ENCODE peak calls at places on chromosomes 7 and 10, in six cellular contexts. R is suprapubic skin, F is GM23338, N is HCEC 1CT, Z is natural killer cell, Q is GM04504. L is an unnamed sample.

GRCh38 chr7:21971780-21972396 is 26.2 kb upstream of the CDCA7L start:
- DNase-seq in Z (no peak), F (no peak), Q (no peak), N (no peak), R (no peak), L (no peak)

GRCh38 chr10:95273393-95274312 is 17.1 kb downstream of the PDLIM1 start:
- DNase-seq in N (peak; percentile 98), F (no peak), Q (peak; percentile 91), R (peak; percentile 80), Z (no peak), L (peak; percentile 18)

GRCh38 chr10:99859585-99859984 is 77.1 kb downstream of the ABCC2 start:
- DNase-seq in Z (no peak), Q (no peak), R (no peak), F (peak; percentile 79), N (no peak), L (no peak)

GRCh38 chr10:97017474-97017903 is 168.3 kb downstream of the SLIT1 start:
- DNase-seq in Z (no peak), R (no peak), N (no peak), Q (no peak), F (no peak), L (no peak)

GRCh38 chr10:71437537-71438058 is 40.9 kb downstream of the CDH23 start:
- DNase-seq in F (no peak), R (no peak), Q (no peak), N (no peak), Z (no peak), L (no peak)

GRCh38 chr7:25103766-25104165 is 21.3 kb downstream of the CYCS start:
- DNase-seq in N (no peak), F (no peak), R (no peak), Q (no peak), Z (no peak), L (no peak)

GRCh38 chr10:124721295-124722052 is 22.7 kb downstream of the FAM53B start:
- DNase-seq in Q (no peak), Z (no peak), R (peak; percentile 73), N (no peak), F (no peak), L (no peak)

GRCh38 chr7:106418526-106418925 is 133.7 kb upstream of the NAMPT start:
- DNase-seq in Q (no peak), F (no peak), Z (no peak), N (peak; percentile 26), R (no peak), L (no peak)

GRCh38 chr10:108789911-108790310 is 1133.4 kb downstream of the XPNPEP1 start:
- DNase-seq in Z (no peak), R (no peak), Q (no peak), N (peak; percentile 93), F (no peak), L (peak; percentile 23)

GRCh38 chr7:91264924-91265681 is 870 bp downstream of the FZD1 start:
- DNase-seq in F (peak; percentile 56), R (peak; percentile 76), Z (no peak), Q (no peak), N (peak; percentile 71), L (peak; percentile 53)

GRCh38 chr10:53702489-53702888 is 929.9 kb upstream of the MBL2 start:
- DNase-seq in F (no peak), Q (no peak), Z (no peak), N (no peak), R (no peak), L (no peak)

GRCh38 chr7:43750016-43750887 is 8.2 kb upstream of the BLVRA start:
- DNase-seq in Q (no peak), Z (no peak), N (peak; percentile 23), R (no peak), F (no peak), L (no peak)

GRCh38 chr10:94496010-94496409 is 49.6 kb upstream of the HELLS start:
- DNase-seq in N (peak; percentile 13), Z (no peak), R (no peak), F (no peak), Q (no peak), L (no peak)

GRCh38 chr7:141785711-141786552 is 4.1 kb upstream of the TAS2R5 start:
- DNase-seq in Z (no peak), Q (peak; percentile 11), N (peak; percentile 43), R (no peak), F (peak; percentile 76), L (peak; percentile 84)

GRCh38 chr7:130838738-130839137 is 104.7 kb upstream of the KLF14 start:
- DNase-seq in Z (no peak), R (no peak), Q (peak; percentile 96), N (peak; percentile 99), F (no peak), L (peak; percentile 99)

GRCh38 chr7:100897111-100897608 is 1.5 kb upstream of the ACHE start:
- DNase-seq in F (peak; percentile 70), R (peak; percentile 73), Q (no peak), Z (peak; percentile 56), N (no peak), L (no peak)

GRCh38 chr10:74445493-74445892 is 294.5 kb downstream of the ADK start:
- DNase-seq in F (no peak), N (no peak), Z (no peak), Q (no peak), R (no peak), L (no peak)

GRCh38 chr7:30136339-30136738 is 1.6 kb downstream of the MTURN start:
- DNase-seq in F (peak; percentile 42), N (no peak), Q (no peak), R (no peak), Z (no peak), L (peak; percentile 19)

GRCh38 chr7:70415179-70415972 is 716.6 kb upstream of the GALNT17 start:
- DNase-seq in R (no peak), N (no peak), Q (no peak), F (no peak), Z (no peak), L (no peak)

GRCh38 chr7:139960158-139960557 is 102.6 kb downstream of the PARP12 start:
- DNase-seq in N (peak; percentile 47), F (no peak), Z (no peak), Q (no peak), R (no peak), L (no peak)

GRCh38 chr10:6667679-6668270 is 87.7 kb upstream of the PRKCQ start:
- DNase-seq in R (no peak), N (peak; percentile 44), Z (no peak), F (peak; percentile 75), Q (no peak), L (peak; percentile 74)

GRCh38 chr7:26293569-26294308 is 2.1 kb downstream of the SNX10 start:
- DNase-seq in R (no peak), Z (peak; percentile 57), Q (no peak), F (no peak), N (no peak), L (no peak)

GRCh38 chr10:79061441-79062315 is 7.1 kb upstream of the ZMIZ1 start:
- DNase-seq in Z (no peak), R (peak; percentile 52), N (no peak), F (no peak), Q (no peak), L (no peak)

GRCh38 chr10:50400694-50401093 is 149.4 kb upstream of the ASAH2 start:
- DNase-seq in R (no peak), Q (no peak), F (no peak), N (no peak), Z (no peak), L (no peak)

GRCh38 chr10:110413903-110414562 is 83.7 kb upstream of the DUSP5 start:
- DNase-seq in Z (no peak), R (no peak), Q (no peak), N (no peak), F (no peak), L (no peak)

GRCh38 chr10:44949127-44949802 is 10.3 kb upstream of the RASSF4 start:
- DNase-seq in Z (no peak), Q (no peak), R (no peak), F (peak; percentile 32), N (no peak), L (no peak)

L was measured in RKO.